ENCODE peak calls at places on chromosomes 1 and 21, in four cellular contexts. L, C, M and J are unnamed samples.

GRCh38 chr1:213934642-213935041 is 53.1 kb upstream of the PROX1 start:
- DNase-seq in L (no peak), C (no peak), M (no peak), J (no peak)

GRCh38 chr1:54273837-54274192 is 73.8 kb downstream of the MRPL37 start:
- DNase-seq in M (no peak), L (peak; percentile 94), C (no peak), J (no peak)

GRCh38 chr1:19485362-19486187 is at the start of gene CAPZB:
- DNase-seq in L (peak; percentile 98), C (peak; percentile 90), M (peak; percentile 75), J (no peak)

GRCh38 chr1:150619576-150620509 is 9.6 kb downstream of the ENSA start:
- DNase-seq in C (no peak), L (no peak), M (no peak), J (no peak)

GRCh38 chr1:242467556-242468145 is 56.8 kb downstream of the PLD5 start:
- DNase-seq in M (peak; percentile 29), L (peak; percentile 53), C (peak; percentile 66), J (no peak)

GRCh38 chr1:118999348-119000071 is 11.4 kb upstream of the TBX15 start:
- DNase-seq in M (no peak), C (no peak), L (no peak), J (no peak)

GRCh38 chr1:188782220-188782841 is 1695.3 kb downstream of the BRINP3 start:
- DNase-seq in L (peak; percentile 15), C (no peak), M (peak; percentile 64), J (no peak)

GRCh38 chr1:203227684-203228083 is 1.8 kb downstream of the CHIT1 start:
- DNase-seq in L (no peak), M (no peak), C (no peak), J (no peak)

GRCh38 chr1:155254714-155255242 is 505 bp downstream of the ENTREP3 start:
- DNase-seq in L (no peak), C (peak; percentile 50), M (no peak), J (no peak)

GRCh38 chr1:60924165-60924564 is 158.2 kb upstream of the NFIA start:
- DNase-seq in L (no peak), M (no peak), C (no peak), J (no peak)

GRCh38 chr1:24091971-24092482 is 19.9 kb downstream of the MYOM3 start:
- DNase-seq in L (no peak), C (no peak), M (no peak), J (no peak)

GRCh38 chr1:212285685-212286436 is 651 bp downstream of the PPP2R5A start:
- DNase-seq in L (peak; percentile 72), C (peak; percentile 78), M (no peak), J (no peak)

GRCh38 chr1:150176593-150176992 is 26.9 kb downstream of the PLEKHO1 start:
- DNase-seq in L (no peak), M (no peak), C (no peak), J (no peak)

GRCh38 chr1:185170291-185170848 is 13.4 kb downstream of the SWT1 start:
- DNase-seq in M (peak; percentile 64), C (peak; percentile 65), L (peak; percentile 54), J (peak; percentile 32)

GRCh38 chr1:179506199-179506598 is 69.5 kb downstream of the NPHS2 start:
- DNase-seq in M (no peak), L (no peak), C (no peak), J (no peak)

GRCh38 chr21:43854773-43855633 is 10.0 kb upstream of the AGPAT3 start:
- DNase-seq in L (peak; percentile 88), C (no peak), M (no peak), J (peak; percentile 67)

GRCh38 chr1:169070547-169070946 is 35.9 kb upstream of the ATP1B1 start:
- DNase-seq in L (no peak), C (no peak), M (no peak), J (no peak)

GRCh38 chr1:177170756-177171535 is at the start of gene BRINP2:
- DNase-seq in L (no peak), M (no peak), C (peak; percentile 89), J (no peak)

GRCh38 chr1:1921459-1921862 is 2.4 kb upstream of the TMEM52 start:
- DNase-seq in C (no peak), L (no peak), M (no peak), J (no peak)

GRCh38 chr21:36705679-36706481 is 7.0 kb downstream of the SIM2 start:
- DNase-seq in M (no peak), C (peak; percentile 71), L (peak; percentile 59), J (no peak)

GRCh38 chr1:31549807-31550620 is 26.3 kb upstream of the TINAGL1 start:
- DNase-seq in C (no peak), M (peak; percentile 50), L (no peak), J (peak; percentile 40)

GRCh38 chr1:236507022-236507700 is 16.6 kb upstream of the LGALS8 start:
- DNase-seq in M (peak; percentile 46), C (no peak), L (no peak), J (no peak)

GRCh38 chr1:93556291-93556690 is 108.4 kb downstream of the FNBP1L start:
- DNase-seq in M (no peak), L (no peak), C (no peak), J (no peak)

GRCh38 chr1:114107474-114108175 is 46.0 kb downstream of the SYT6 start:
- DNase-seq in L (no peak), M (no peak), C (no peak), J (no peak)

GRCh38 chr1:222097646-222098045 is 355.8 kb upstream of the DUSP10 start:
- DNase-seq in M (no peak), C (no peak), L (no peak), J (no peak)

GRCh38 chr1:5493708-5494390 is 498.4 kb downstream of the NPHP4 start:
- DNase-seq in M (no peak), L (no peak), C (no peak), J (no peak)

GRCh38 chr1:1092890-1093609 is 18.9 kb upstream of the RNF223 start:
- DNase-seq in M (no peak), C (no peak), L (no peak), J (no peak)

GRCh38 chr1:36948606-36949005 is 85.7 kb downstream of the GRIK3 start:
- DNase-seq in L (no peak), M (no peak), C (no peak), J (no peak)

GRCh38 chr1:209611771-209612570 is 28.5 kb downstream of the CAMK1G start:
- DNase-seq in L (peak; percentile 23), M (no peak), C (no peak), J (no peak)

GRCh38 chr1:109635862-109636200 is 16.2 kb downstream of the AMPD2 start:
- DNase-seq in C (no peak), M (no peak), L (no peak), J (no peak)

DNA sequence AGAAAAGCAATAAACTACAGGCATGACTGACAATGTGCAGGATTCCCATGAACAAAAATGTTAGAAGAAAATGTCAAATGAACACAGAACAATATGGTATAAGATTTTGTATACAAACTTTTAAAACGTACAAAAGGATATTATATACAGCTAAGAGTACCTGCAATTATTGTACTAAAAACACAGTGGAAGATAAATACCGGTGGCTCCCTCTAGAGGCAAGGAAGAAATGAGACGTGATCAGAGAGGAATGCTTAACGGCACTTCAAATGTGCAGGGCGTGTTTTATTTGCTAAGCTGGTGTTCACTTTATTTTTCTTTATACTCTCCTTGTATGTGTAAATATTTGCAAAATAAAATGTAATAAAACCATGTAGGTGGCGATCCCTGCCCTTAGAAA is 191.8 kb upstream of the SAMSN1 start:
- DNase-seq in C (no peak), L (peak; percentile 49), M (peak; percentile 70), J (no peak)
- TF ChIP-seq YY1 in C (no peak), L (no peak), M (no peak), J (no peak)

GRCh38 chr1:232509570-232509969 is 120.4 kb downstream of the SIPA1L2 start:
- DNase-seq in M (no peak), L (no peak), C (no peak), J (no peak)
- TF ChIP-seq KDM1A in M (no peak), L (no peak), C (no peak), J (no peak)

DNA sequence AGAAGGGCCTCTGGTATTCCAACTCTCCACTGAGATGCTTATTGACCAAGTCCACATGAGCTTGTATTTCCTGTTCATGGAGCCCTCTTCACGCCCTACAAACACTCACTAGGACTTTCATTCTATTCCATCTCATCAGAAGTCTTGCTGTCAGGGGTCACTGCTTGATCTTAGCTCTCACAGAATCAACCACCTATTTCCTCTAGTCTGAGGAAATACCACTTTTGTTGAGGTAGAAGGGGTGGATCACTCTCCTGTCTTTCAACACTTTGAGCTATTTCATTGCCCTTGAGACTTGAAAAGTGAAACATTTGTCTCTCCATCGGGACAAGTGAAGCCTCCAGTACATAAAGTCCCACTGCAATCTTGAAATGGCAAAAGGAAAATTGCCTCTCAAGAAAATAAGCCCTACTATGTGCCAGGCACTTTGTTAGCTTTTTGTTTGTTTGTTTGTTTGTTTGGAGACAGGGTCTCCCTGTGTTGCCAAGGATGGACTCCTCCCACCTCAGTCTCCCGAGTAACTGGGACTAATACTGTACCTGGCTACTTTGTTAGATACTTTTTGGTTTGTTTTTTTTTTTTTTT is 19.8 kb upstream of the FAM110D start:
- DNase-seq in M (no peak), L (no peak), C (peak; percentile 14), J (no peak)
- TF ChIP-seq YY1 in M (no peak), L (no peak), C (no peak), J (no peak)

DNA sequence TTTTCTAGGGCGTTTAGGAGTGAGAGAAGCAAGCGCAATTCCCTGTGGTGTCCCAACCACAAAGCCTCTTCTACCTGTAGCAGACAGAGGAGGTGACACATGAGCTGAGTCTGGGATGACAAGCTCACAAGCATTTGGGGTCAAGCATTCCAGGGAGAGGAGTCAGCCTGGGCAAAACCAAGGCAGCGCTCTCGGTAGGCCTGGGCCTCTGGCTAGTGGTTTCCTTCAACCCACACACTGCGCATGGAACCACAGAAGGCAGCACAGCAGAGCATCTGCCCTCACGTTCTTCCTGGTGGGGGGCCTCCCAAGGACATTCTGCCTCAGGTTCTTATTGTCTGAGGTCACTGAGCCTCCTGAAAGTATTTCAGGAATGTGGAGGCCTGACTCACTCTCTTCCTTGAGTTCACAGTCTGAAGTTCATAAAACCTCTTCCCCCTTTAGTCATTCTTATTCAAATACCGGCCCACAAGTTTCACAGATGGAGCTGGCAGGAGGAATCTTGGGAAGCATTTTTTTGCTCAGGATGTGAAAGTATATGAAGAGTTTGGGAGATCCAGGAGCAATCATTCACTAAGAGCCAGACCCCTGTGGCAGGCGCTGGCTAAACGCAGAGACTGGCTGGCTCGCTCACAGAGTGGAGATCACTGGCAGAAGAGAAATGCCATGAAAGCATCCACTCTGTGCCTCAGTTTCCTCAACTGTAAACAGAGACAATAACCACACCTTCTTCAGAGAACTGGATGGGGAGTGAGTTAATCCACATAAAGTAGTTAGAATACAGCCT is 26.8 kb downstream of the CCN1 start:
- DNase-seq in C (peak; percentile 77), M (peak; percentile 85), L (no peak), J (no peak)
- TF ChIP-seq KDM1A in C (peak; percentile 45), M (no peak), L (no peak), J (no peak)

DNA sequence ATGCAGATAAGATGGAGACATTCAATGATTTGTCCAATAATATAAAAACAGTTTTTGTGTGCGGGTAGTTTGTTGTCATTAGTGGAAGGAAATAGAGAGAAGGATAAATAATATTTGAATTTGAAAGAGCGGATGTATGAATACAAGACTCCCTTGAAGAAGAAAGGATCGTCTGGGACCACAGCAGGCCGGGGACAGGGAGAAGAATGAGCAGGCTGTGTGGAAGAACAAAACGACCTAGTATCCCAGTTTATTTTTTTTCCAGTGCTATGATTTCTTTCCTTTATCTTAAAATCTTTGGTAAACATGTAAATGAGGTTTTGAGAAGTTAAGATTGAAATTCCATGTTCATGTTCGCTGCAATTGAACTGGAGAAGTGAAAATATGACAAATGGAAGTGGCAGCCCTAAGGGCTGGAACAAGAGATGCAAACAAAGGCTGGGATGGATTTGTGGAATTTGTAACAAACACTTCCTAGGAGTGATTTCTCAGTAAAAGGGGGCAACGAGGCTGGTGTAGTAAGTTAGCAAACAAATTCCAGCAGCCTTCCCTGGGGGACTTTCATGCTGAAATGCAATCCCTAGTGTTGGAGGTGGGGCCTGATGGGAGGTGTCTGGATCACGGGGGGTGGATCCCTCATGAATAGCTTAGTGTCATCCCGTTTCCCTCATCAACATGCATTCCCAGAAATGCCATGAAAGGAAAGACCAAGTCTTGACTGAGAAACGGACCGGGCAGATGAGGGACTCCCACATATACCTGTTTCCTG is 10.2 kb upstream of the IFI16 start:
- DNase-seq in M (no peak), C (peak; percentile 66), L (no peak), J (no peak)
- TF ChIP-seq YY1 in M (no peak), C (no peak), L (no peak), J (no peak)